ENCODE peak calls at places on chromosomes 5 and 9, in seven cellular contexts. M, J, B, T, U, K and R are unnamed samples.

GRCh38 chr5:40681351-40682311 is 1.9 kb downstream of the PTGER4 start:
- DNase-seq in U (no peak), B (peak), T (peak), K (peak), M (peak), J (peak), R (peak)

GRCh38 chr9:93656426-93657222 is 80.2 kb downstream of the PHF2 start:
- DNase-seq in K (peak), M (no peak), U (no peak), J (peak), B (no peak), T (no peak), R (no peak)

GRCh38 chr5:11319851-11320580 is 559.0 kb upstream of the DAP start:
- DNase-seq in M (no peak), U (no peak), T (peak), K (no peak), J (no peak), B (no peak), R (no peak)

GRCh38 chr5:148586796-148587195 is 67.5 kb downstream of the HTR4 start:
- DNase-seq in B (no peak), K (no peak), U (no peak), M (no peak), T (no peak), J (no peak), R (no peak)

GRCh38 chr9:79026311-79026710 is 545.5 kb upstream of the TLE4 start:
- DNase-seq in J (no peak), M (no peak), B (no peak), T (peak), K (no peak), U (no peak), R (no peak)

GRCh38 chr5:139955616-139956283 is 87.3 kb downstream of the NRG2 start:
- DNase-seq in B (no peak), J (no peak), K (no peak), T (no peak), U (no peak), M (no peak), R (peak)

GRCh38 chr5:91361055-91361701 is 21.9 kb downstream of the ARRDC3 start:
- DNase-seq in J (no peak), M (no peak), U (no peak), B (no peak), T (no peak), K (no peak), R (no peak)

GRCh38 chr9:113651896-113652295 is 188.4 kb downstream of the RGS3 start:
- DNase-seq in T (no peak), K (no peak), J (no peak), M (peak), U (no peak), B (no peak), R (no peak)

GRCh38 chr9:91515074-91515687 is 91.5 kb upstream of the NFIL3 start:
- DNase-seq in J (no peak), B (no peak), M (no peak), K (no peak), U (no peak), T (peak), R (peak)

GRCh38 chr9:113425072-113425471 is 14.5 kb downstream of the C9orf43 start:
- DNase-seq in T (no peak), B (no peak), K (no peak), M (no peak), U (no peak), J (no peak), R (no peak)

GRCh38 chr5:67085616-67086015 is 111.0 kb downstream of the CD180 start:
- DNase-seq in U (no peak), T (peak), B (no peak), K (no peak), J (no peak), M (no peak), R (no peak)

GRCh38 chr9:109880276-109881169 is 100.5 kb downstream of the PALM2AKAP2 start:
- DNase-seq in B (peak), M (no peak), K (peak), J (no peak), T (peak), U (no peak), R (peak)

GRCh38 chr5:91277840-91278239 is 105.3 kb downstream of the ARRDC3 start:
- DNase-seq in K (no peak), T (no peak), B (no peak), J (no peak), M (no peak), U (no peak), R (no peak)

GRCh38 chr5:38642194-38642987 is 85.9 kb upstream of the LIFR start:
- DNase-seq in M (no peak), T (no peak), B (no peak), K (no peak), J (no peak), U (no peak), R (no peak)

GRCh38 chr5:74895906-74896305 is 29.7 kb upstream of the FAM169A start:
- DNase-seq in T (peak), K (no peak), B (no peak), M (peak), U (no peak), J (peak), R (no peak)

GRCh38 chr5:169272731-169273401 is 28.1 kb downstream of the SLIT3 start:
- DNase-seq in U (no peak), T (no peak), B (no peak), M (no peak), K (no peak), J (no peak), R (no peak)

GRCh38 chr9:35771943-35772342 is 17.9 kb upstream of the MSMP start:
- DNase-seq in T (peak), B (no peak), M (no peak), K (no peak), U (no peak), J (no peak), R (no peak)

GRCh38 chr5:14617441-14617840 is 35.8 kb downstream of the OTULINL start:
- DNase-seq in B (no peak), J (no peak), M (no peak), T (no peak), K (no peak), U (no peak), R (no peak)

GRCh38 chr5:114325552-114325951 is 36.3 kb upstream of the KCNN2 start:
- DNase-seq in J (no peak), T (no peak), M (peak), B (no peak), U (no peak), K (no peak), R (no peak)

GRCh38 chr5:99900302-99900811 is 634.8 kb upstream of the FAM174A start:
- DNase-seq in M (no peak), B (no peak), J (no peak), U (no peak), K (no peak), T (peak), R (no peak)

GRCh38 chr9:130860458-130861316 is 25.6 kb downstream of the ABL1 start:
- DNase-seq in B (no peak), T (peak), K (no peak), U (no peak), M (peak), J (peak), R (no peak)

GRCh38 chr5:98483301-98483700 is 290.2 kb upstream of the RGMB start:
- DNase-seq in M (no peak), K (no peak), J (no peak), U (no peak), T (no peak), B (no peak), R (no peak)

GRCh38 chr5:40676643-40677333 is 2.9 kb upstream of the PTGER4 start:
- DNase-seq in J (no peak), M (peak), U (no peak), T (peak), K (peak), B (no peak), R (no peak)

GRCh38 chr5:40834391-40834848 is 602 bp downstream of the RPL37 start:
- DNase-seq in B (peak), K (peak), J (no peak), U (no peak), T (peak), M (peak), R (no peak)